ENCODE peak calls at places on chromosomes 16 and 17, in six cellular contexts. M is breast epithelium; G is NCI-H1417; C is activated T-helper 1 cell treated with anti-CD3 and anti-CD28 coated beads, Interleukin-2, amount 50 U/mL, for 16 hours; K is CD8-positive, alpha-beta memory T cell; H is neuronal stem cell. J is an unnamed sample.

GRCh38 chr16:4114257-4115208 is 1.7 kb downstream of the ADCY9 start:
- DNase-seq in M (no peak), H (no peak), G (no peak), K (peak; percentile 47), C (no peak), J (no peak)

GRCh38 chr16:86538196-86538780 is 16.7 kb downstream of the MTHFSD start:
- DNase-seq in M (no peak), K (peak; percentile 26), C (no peak), G (no peak), H (no peak), J (no peak)

GRCh38 chr17:17749921-17750320 is 68.7 kb downstream of the RAI1 start:
- DNase-seq in M (no peak), H (peak; percentile 76), K (peak; percentile 67), C (no peak), G (peak; percentile 46), J (no peak)

GRCh38 chr17:20063665-20064648 is 54.8 kb downstream of the SPECC1 start:
- DNase-seq in H (no peak), K (no peak), C (no peak), G (peak; percentile 18), M (peak; percentile 66), J (no peak)

GRCh38 chr17:58088624-58089023 is 5.4 kb downstream of the DYNLL2 start:
- DNase-seq in M (no peak), G (no peak), C (no peak), K (no peak), H (no peak), J (no peak)

GRCh38 chr17:61457226-61457983 is 5.2 kb downstream of the TBX4 start:
- DNase-seq in C (no peak), K (no peak), H (no peak), G (no peak), M (no peak), J (no peak)

GRCh38 chr17:39014795-39015545 is 47.8 kb upstream of the FBXO47 start:
- DNase-seq in K (no peak), H (no peak), M (no peak), G (no peak), C (no peak), J (no peak)

GRCh38 chr16:23539984-23540816 is 16.9 kb downstream of the EARS2 start:
- DNase-seq in C (no peak), M (no peak), H (no peak), K (no peak), G (peak; percentile 23), J (no peak)

GRCh38 chr17:27348196-27348595 is 54.3 kb downstream of the WSB1 start:
- DNase-seq in G (no peak), K (no peak), H (no peak), M (no peak), C (no peak), J (no peak)

GRCh38 chr17:29962656-29963055 is 21.2 kb downstream of the EFCAB5 start:
- DNase-seq in G (no peak), K (no peak), C (no peak), M (no peak), H (no peak), J (no peak)

GRCh38 chr16:57341441-57342303 is 16.9 kb upstream of the CCL22 start:
- DNase-seq in C (no peak), K (no peak), M (peak; percentile 80), G (peak; percentile 27), H (no peak), J (peak; percentile 88)

GRCh38 chr17:1947229-1947742 is 77.8 kb downstream of the RTN4RL1 start:
- DNase-seq in K (no peak), G (no peak), H (peak; percentile 42), M (no peak), C (no peak), J (no peak)

GRCh38 chr16:85004587-85005205 is 6.6 kb downstream of the ZDHHC7 start:
- DNase-seq in K (no peak), H (no peak), C (no peak), M (no peak), G (no peak), J (peak; percentile 89)

GRCh38 chr17:7048968-7049367 is 5.1 kb upstream of the SLC16A11 start:
- DNase-seq in H (no peak), G (no peak), M (no peak), C (no peak), K (no peak), J (no peak)

GRCh38 chr16:13435873-13436474 is 484.0 kb upstream of the ERCC4 start:
- DNase-seq in G (no peak), K (no peak), M (no peak), C (no peak), H (no peak), J (no peak)

GRCh38 chr17:73901661-73902415 is 257.6 kb upstream of the SDK2 start:
- DNase-seq in G (peak; percentile 92), C (peak; percentile 5), M (no peak), H (peak; percentile 47), K (no peak), J (no peak)

GRCh38 chr17:74769856-74770497 is 6.2 kb downstream of the NAT9 start:
- DNase-seq in H (no peak), M (no peak), K (no peak), C (no peak), G (no peak), J (no peak)

GRCh38 chr17:78882546-78883089 is 20.4 kb downstream of the CEP295NL start:
- DNase-seq in M (no peak), C (no peak), K (no peak), H (no peak), G (no peak), J (no peak)

GRCh38 chr16:11696266-11697012 is 28.2 kb downstream of the SNN start:
- DNase-seq in H (no peak), K (no peak), M (no peak), G (no peak), C (no peak), J (no peak)

GRCh38 chr17:57995076-57995956 is 7.3 kb upstream of the VEZF1 start:
- DNase-seq in K (peak; percentile 61), M (peak; percentile 59), H (peak; percentile 58), G (peak; percentile 89), C (peak; percentile 19), J (no peak)

GRCh38 chr16:24977673-24978065 is 37.5 kb downstream of the ARHGAP17 start:
- DNase-seq in G (no peak), H (no peak), C (no peak), K (no peak), M (no peak), J (no peak)

GRCh38 chr17:49926886-49927285 is 42.1 kb upstream of the DLX4 start:
- DNase-seq in H (no peak), G (no peak), C (no peak), M (no peak), K (no peak), J (no peak)

GRCh38 chr17:59761385-59762021 is 54.0 kb downstream of the VMP1 start:
- DNase-seq in G (no peak), C (no peak), H (peak; percentile 61), K (no peak), M (no peak), J (peak; percentile 95)

GRCh38 chr17:45021607-45022287 is 29.7 kb downstream of the DCAKD start:
- DNase-seq in G (peak; percentile 63), M (peak; percentile 72), K (peak; percentile 61), H (peak; percentile 65), C (peak; percentile 50), J (no peak)

GRCh38 chr16:8808613-8809353 is 11.1 kb downstream of the PMM2 start:
- DNase-seq in M (no peak), H (no peak), C (no peak), G (no peak), K (no peak), J (no peak)

GRCh38 chr17:82334622-82335394 is 1.2 kb upstream of the SECTM1 start:
- DNase-seq in H (no peak), C (no peak), G (no peak), K (no peak), M (no peak), J (no peak)

GRCh38 chr16:83606486-83607030 is 201.2 kb upstream of the HSBP1 start:
- DNase-seq in C (no peak), M (no peak), G (peak; percentile 4), H (no peak), K (no peak), J (no peak)